ENCODE peak calls at places on chromosomes 11 and 22, in seven cellular contexts. L is fibroblast of lung, X is lower leg skin, K is transverse colon, A is uterus, D is mucosa of descending colon, T is IMR-90. J is an unnamed sample.

GRCh38 chr22:45083659-45084305 is 74.0 kb upstream of the PHF21B start:
- DNase-seq in L (peak), X (no peak), K (no peak), A (no peak), D (no peak), T (peak), J (peak)

GRCh38 chr11:85704967-85705366 is 19.0 kb upstream of the CCDC89 start:
- DNase-seq in L (no peak), X (no peak), K (no peak), A (no peak), D (no peak), T (no peak), J (no peak)

GRCh38 chr11:88475991-88476418 is 138.5 kb upstream of the CTSC start:
- DNase-seq in L (no peak), X (no peak), K (no peak), A (no peak), D (no peak), T (peak), J (peak)

GRCh38 chr22:20532256-20532993 is 25.0 kb downstream of the MED15 start:
- DNase-seq in L (no peak), X (no peak), K (no peak), A (no peak), D (no peak), T (no peak), J (no peak)

GRCh38 chr11:47467372-47467771 is 18.4 kb upstream of the RAPSN start:
- DNase-seq in L (no peak), X (no peak), K (peak), A (no peak), D (peak), T (no peak), J (no peak)

GRCh38 chr11:134759855-134760254 is 347.8 kb upstream of the B3GAT1 start:
- DNase-seq in L (no peak), X (no peak), K (no peak), A (no peak), D (no peak), T (no peak), J (no peak)

GRCh38 chr11:46063138-46063537 is 58.1 kb downstream of the PHF21A start:
- DNase-seq in L (no peak), X (no peak), K (no peak), A (no peak), D (no peak), T (no peak), J (no peak)

GRCh38 chr11:35662061-35662648 is 420 bp upstream of the TRIM44 start:
- DNase-seq in L (peak), X (no peak), K (peak), A (no peak), D (no peak), T (no peak), J (no peak)

GRCh38 chr22:37517826-37518450 is 1.3 kb downstream of the CARD10 start:
- DNase-seq in L (no peak), X (no peak), K (no peak), A (no peak), D (no peak), T (no peak), J (no peak)

GRCh38 chr11:122784325-122785155 is 53.8 kb upstream of the CRTAM start:
- DNase-seq in L (peak), X (no peak), K (no peak), A (peak), D (no peak), T (peak), J (peak)

GRCh38 chr11:134581121-134581626 is 169.1 kb upstream of the B3GAT1 start:
- DNase-seq in L (no peak), X (no peak), K (no peak), A (no peak), D (no peak), T (no peak), J (no peak)

GRCh38 chr11:21888814-21889213 is 304.1 kb upstream of the ANO5 start:
- DNase-seq in L (no peak), X (no peak), K (no peak), A (no peak), D (no peak), T (no peak), J (no peak)

GRCh38 chr11:65530157-65530496 is 5.2 kb downstream of the SCYL1 start:
- DNase-seq in L (no peak), X (no peak), K (no peak), A (no peak), D (no peak), T (no peak), J (no peak)

GRCh38 chr11:126109941-126110731 is 47.5 kb upstream of the CDON start:
- DNase-seq in L (peak), X (no peak), K (no peak), A (no peak), D (no peak), T (peak), J (peak)

GRCh38 chr11:88338223-88338661 is 706 bp upstream of the CTSC start:
- DNase-seq in L (peak), X (no peak), K (peak), A (peak), D (peak), T (peak), J (peak)

GRCh38 chr11:68145120-68145866 is 24.1 kb upstream of the CHKA start:
- DNase-seq in L (no peak), X (peak), K (no peak), A (no peak), D (no peak), T (no peak), J (no peak)

GRCh38 chr11:101323997-101324396 is 194.4 kb upstream of the PGR start:
- DNase-seq in L (no peak), X (no peak), K (no peak), A (no peak), D (no peak), T (no peak), J (no peak)

GRCh38 chr11:19849107-19849789 is 136.6 kb downstream of the NAV2 start:
- DNase-seq in L (peak), X (no peak), K (no peak), A (no peak), D (no peak), T (peak), J (no peak)

GRCh38 chr22:41979423-41980250 is 10.4 kb downstream of the SEPTIN3 start:
- DNase-seq in L (no peak), X (no peak), K (no peak), A (no peak), D (no peak), T (no peak), J (no peak)

GRCh38 chr11:85809881-85810280 is 1.1 kb downstream of the SYTL2 start:
- DNase-seq in L (no peak), X (no peak), K (peak), A (no peak), D (peak), T (no peak), J (peak)

GRCh38 chr11:69744435-69744834 is 30.7 kb downstream of the FGF4 start:
- DNase-seq in L (peak), X (no peak), K (no peak), A (no peak), D (no peak), T (peak), J (no peak)

GRCh38 chr22:45876136-45877035 is 100.6 kb downstream of the WNT7B start:
- DNase-seq in L (no peak), X (peak), K (peak), A (no peak), D (no peak), T (no peak), J (no peak)

GRCh38 chr11:88043149-88043548 is 132.1 kb downstream of the RAB38 start:
- DNase-seq in L (no peak), X (no peak), K (no peak), A (no peak), D (no peak), T (no peak), J (no peak)

GRCh38 chr11:29005401-29005980 is 897.3 kb downstream of the METTL15 start:
- DNase-seq in L (no peak), X (no peak), K (no peak), A (no peak), D (no peak), T (no peak), J (no peak)
- TF ChIP-seq CTCF in L (no peak), X (no peak), K (no peak), A (no peak), D (no peak), T (no peak), J (peak)

DNA sequence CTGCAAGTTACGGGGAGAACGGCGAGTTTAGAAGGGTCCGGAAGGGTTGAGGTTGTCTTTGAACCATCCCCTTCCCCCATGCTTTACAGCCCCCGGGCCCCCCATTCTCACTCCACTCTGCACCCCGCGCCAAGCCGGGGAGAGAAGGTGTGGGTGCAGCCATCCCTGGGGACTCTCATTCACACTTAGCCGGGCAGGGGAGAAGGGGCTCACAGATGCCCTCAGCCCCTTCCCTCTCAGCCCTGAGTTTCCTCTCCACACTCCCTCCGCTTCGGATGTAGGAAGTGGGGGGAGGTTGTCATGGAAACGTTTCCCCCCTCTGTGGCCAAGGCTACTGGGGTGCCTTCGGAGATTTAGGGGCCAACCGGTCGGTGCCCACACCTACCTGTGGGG is 333 bp downstream of the CADM1 start:
- DNase-seq in L (no peak), X (no peak), K (no peak), A (no peak), D (no peak), T (no peak), J (no peak)
- TF ChIP-seq CTCF in L (no peak), X (no peak), K (no peak), A (no peak), D (no peak), T (no peak), J (no peak)

GRCh38 chr11:60482361-60482760 is 10.2 kb upstream of the MS4A12 start:
- DNase-seq in L (no peak), X (no peak), K (no peak), A (no peak), D (no peak), T (no peak), J (no peak)

DNA sequence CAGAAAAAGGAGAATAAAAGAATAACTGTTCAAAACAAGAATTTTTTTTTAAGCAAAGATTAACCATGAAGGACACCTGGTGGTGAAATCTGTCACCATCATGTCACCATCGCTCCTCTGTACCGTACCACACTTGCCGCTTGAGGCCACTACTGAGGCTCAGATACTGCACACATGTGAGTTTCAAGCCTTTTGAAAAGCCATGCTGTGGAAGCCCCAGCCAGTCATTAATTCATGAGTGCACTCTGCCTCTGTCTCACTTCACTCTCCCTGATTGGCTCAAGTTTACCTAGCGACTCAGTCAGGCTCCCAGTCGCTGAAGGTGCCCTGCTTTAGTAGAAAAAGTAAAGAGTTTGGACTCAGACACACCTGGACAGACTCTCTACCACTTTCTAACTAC is 6.6 kb upstream of the MS4A12 start:
- DNase-seq in L (no peak), X (no peak), K (peak), A (no peak), D (no peak), T (no peak), J (no peak)
- TF ChIP-seq CTCF in L (no peak), X (no peak), K (peak), A (no peak), D (no peak), T (no peak), J (peak)

GRCh38 chr11:73361953-73362776 is 14.0 kb upstream of the RELT start:
- DNase-seq in L (no peak), X (no peak), K (no peak), A (no peak), D (no peak), T (no peak), J (no peak)

GRCh38 chr11:73358071-73358470 is 18.1 kb upstream of the RELT start:
- DNase-seq in L (no peak), X (no peak), K (no peak), A (no peak), D (no peak), T (peak), J (no peak)

GRCh38 chr11:73359341-73359740 is 16.9 kb upstream of the RELT start:
- DNase-seq in L (no peak), X (no peak), K (no peak), A (peak), D (no peak), T (peak), J (no peak)

GRCh38 chr11:73360743-73361369 is 15.3 kb upstream of the RELT start:
- DNase-seq in L (no peak), X (no peak), K (no peak), A (no peak), D (no peak), T (no peak), J (no peak)

DNA sequence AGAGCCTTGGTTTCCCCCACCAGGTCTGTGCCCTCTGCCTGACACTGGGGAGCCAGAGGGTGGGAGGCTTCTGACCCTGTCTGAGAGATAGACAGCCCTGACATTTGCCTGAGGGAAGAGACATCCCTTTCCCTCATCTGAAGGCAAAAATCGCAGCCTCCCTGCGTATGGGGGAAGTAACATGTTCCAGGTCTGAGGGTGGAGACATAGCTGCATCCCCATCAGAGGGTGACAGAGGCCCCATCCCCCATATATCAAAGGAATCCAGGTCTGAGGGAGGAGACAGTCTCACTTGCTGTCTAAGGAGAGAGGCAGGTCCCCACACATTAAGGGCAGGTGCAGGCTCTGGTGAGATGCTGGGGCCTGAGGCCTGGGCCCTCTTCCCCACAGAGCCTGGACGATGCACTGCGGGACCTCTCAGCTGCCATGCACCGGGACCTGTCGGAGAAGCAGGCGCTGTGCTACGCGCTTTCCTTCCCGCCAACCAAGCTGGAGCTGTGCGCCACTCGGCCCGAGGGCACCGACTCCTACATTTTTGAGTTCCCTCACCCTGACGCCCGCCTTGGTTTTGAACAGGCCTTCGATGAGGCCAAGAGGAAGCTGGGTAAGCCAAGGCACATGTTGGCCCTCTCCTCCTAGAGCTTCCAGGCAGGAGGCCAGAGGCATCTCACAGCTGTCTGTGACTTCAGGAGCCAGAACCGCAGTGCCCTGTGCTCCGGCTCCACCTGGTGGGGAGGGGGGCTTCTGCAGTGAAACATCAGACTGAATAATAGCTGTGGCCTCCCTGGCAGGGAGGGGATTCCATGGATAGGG is 16.1 kb upstream of the RELT start:
- DNase-seq in L (peak), X (no peak), K (no peak), A (no peak), D (no peak), T (peak), J (no peak)
- TF ChIP-seq CTCF in L (peak), X (no peak), K (no peak), A (no peak), D (no peak), T (peak), J (peak)

J was measured in HFFc6.